ENCODE peak calls at places on chromosomes 13 and 19, in six cellular contexts. L, B, Z, V, H and F are unnamed samples. For H3K4me1, the result is how much of the 10 kb centered on the place peaks cover.

GRCh38 chr13:35988648-35989081 is 142.5 kb downstream of the DCLK1 start:
- DNase-seq in Z (no peak), V (no peak), B (no peak), H (no peak), L (no peak), F (no peak)

GRCh38 chr19:1107655-1108261 is 4.0 kb downstream of the GPX4 start:
- DNase-seq in H (no peak), L (no peak), V (no peak), B (no peak), Z (no peak), F (no peak)

GRCh38 chr19:18167975-18168645 is 5.5 kb upstream of the IFI30 start:
- DNase-seq in V (peak), Z (no peak), H (peak), L (no peak), B (no peak), F (peak)

GRCh38 chr13:72506706-72507105 is 220.7 kb downstream of the MZT1 start:
- DNase-seq in B (no peak), V (no peak), Z (no peak), H (no peak), L (no peak), F (no peak)

GRCh38 chr19:32186542-32187330 is 158.7 kb upstream of the ZNF507 start:
- DNase-seq in Z (no peak), L (no peak), H (no peak), V (no peak), B (no peak), F (no peak)

GRCh38 chr13:33543631-33544030 is 258.1 kb upstream of the STARD13 start:
- DNase-seq in B (no peak), L (no peak), Z (no peak), V (no peak), H (no peak), F (no peak)

GRCh38 chr19:43476606-43477005 is 11.2 kb upstream of the LYPD3 start:
- DNase-seq in B (no peak), L (no peak), V (no peak), H (no peak), Z (no peak), F (no peak)

GRCh38 chr19:51111606-51112005 is 3.4 kb upstream of the CTU1 start:
- DNase-seq in V (peak), Z (no peak), L (peak), H (no peak), B (no peak), F (no peak)

GRCh38 chr13:73337511-73337910 is 278.7 kb downstream of the KLF5 start:
- DNase-seq in V (no peak), Z (no peak), L (no peak), B (no peak), H (no peak), F (no peak)

GRCh38 chr13:60759499-60759898 is 362.5 kb downstream of the TDRD3 start:
- DNase-seq in H (no peak), V (no peak), Z (no peak), L (peak), B (no peak), F (no peak)

GRCh38 chr19:35913589-35913988 is 5.5 kb upstream of the TYROBP start:
- DNase-seq in H (no peak), L (no peak), Z (no peak), V (no peak), B (no peak), F (no peak)

GRCh38 chr19:35911790-35912189 is 3.7 kb upstream of the TYROBP start:
- DNase-seq in B (no peak), Z (no peak), V (no peak), H (no peak), L (peak), F (no peak)

GRCh38 chr19:35909684-35910035 is 1.6 kb upstream of the TYROBP start:
- DNase-seq in V (no peak), Z (no peak), L (no peak), H (no peak), B (no peak), F (no peak)

GRCh38 chr19:35908977-35909683 is 1.0 kb upstream of the TYROBP start:
- DNase-seq in B (peak), Z (no peak), L (no peak), H (peak), V (no peak), F (peak)

DNA sequence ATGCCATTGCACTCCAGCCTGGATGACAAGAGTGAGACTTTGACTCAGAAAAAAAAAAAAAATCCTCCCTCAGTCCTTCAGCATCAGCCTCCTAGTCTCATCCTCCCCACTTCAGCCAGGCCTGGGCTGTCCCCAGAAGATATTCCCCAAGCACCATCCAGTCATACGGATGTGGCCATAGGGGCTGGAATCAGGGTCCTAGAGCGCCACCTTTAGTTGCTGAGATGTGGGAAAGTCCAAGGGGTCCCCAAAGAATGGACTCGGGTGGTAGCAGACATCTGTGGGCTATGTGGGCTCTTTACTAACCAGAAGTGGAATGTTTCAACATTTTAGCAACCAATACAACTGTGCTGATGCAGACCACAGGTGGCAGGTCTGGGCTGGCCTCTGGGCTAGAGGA is 3.1 kb upstream of the TYROBP start:
- DNase-seq in B (no peak), V (no peak), H (no peak), Z (no peak), L (no peak), F (no peak)
- TF ChIP-seq POLR2A in B (no peak), V (no peak), H (no peak), Z (no peak), L (no peak), F (no peak)

GRCh38 chr19:15318241-15318691 is 14.1 kb downstream of the BRD4 start:
- DNase-seq in H (no peak), B (no peak), L (no peak), Z (no peak), V (no peak), F (no peak)
- H3K4me1 ChIP-seq in H (half or more), B (half or more), L (half or more), Z (under half), V (under half), F (half or more)

DNA sequence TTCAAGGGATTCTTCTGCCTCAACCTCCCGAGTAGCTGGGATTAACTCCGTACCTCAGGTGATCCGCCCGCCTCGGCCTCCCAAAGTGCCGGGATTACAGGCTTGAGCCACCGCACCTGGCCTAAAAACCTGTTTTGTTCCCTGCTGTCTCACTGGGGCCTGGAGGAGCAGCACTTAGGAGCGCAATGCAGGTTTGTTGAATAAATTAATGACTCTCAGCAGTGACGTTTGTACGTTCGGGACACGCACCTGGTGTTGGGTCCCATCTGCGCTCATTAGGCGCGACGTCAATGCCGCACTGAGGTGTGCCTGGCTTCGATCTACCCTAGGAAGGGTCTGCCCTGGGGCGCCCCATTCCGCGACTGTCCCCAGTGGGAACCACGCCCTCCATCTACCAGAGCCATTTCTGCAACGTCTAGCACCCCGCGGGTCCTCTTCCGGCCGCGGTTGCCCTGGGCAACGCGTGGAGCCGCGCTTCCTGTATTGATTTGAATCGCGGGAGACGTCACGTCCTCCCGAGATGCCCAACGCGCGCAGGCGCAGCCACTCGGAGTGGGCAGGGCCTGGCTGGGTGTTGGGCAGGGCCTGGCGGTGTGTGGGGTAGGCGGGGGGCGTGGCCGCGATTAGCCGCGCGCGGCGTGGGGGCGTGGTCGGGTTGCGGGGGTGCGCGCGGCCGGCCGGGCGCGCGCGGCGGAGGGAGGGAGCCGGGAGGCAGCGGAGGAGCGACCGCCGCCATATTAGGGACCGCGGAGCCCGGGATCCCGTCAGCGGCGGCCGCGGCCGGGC is at the start of gene FZR1:
- DNase-seq in H (peak), Z (peak), B (peak), L (peak), V (peak), F (peak)
- TF ChIP-seq POLR2A in H (peak), Z (peak), B (peak), L (peak), V (peak), F (peak)

GRCh38 chr19:44690131-44690440 is 8.9 kb upstream of the CEACAM16 start:
- DNase-seq in H (no peak), L (no peak), V (no peak), B (no peak), Z (no peak), F (no peak)
- H3K4me1 ChIP-seq in H (under half), L (half or more), V (under half), B (under half), Z (under half), F (under half)

GRCh38 chr19:13102416-13102665 is 317 bp downstream of the LYL1 start:
- DNase-seq in V (no peak), H (no peak), L (no peak), B (no peak), Z (no peak), F (no peak)

GRCh38 chr19:13101590-13102415 is 855 bp downstream of the LYL1 start:
- DNase-seq in Z (no peak), V (no peak), H (no peak), L (no peak), B (no peak), F (no peak)

GRCh38 chr19:13103961-13104847 is 1.5 kb upstream of the LYL1 start:
- DNase-seq in V (peak), B (no peak), H (peak), L (no peak), Z (peak), F (no peak)

GRCh38 chr19:13103585-13103923 is 896 bp upstream of the LYL1 start:
- DNase-seq in B (no peak), H (no peak), L (no peak), Z (no peak), V (no peak), F (no peak)

GRCh38 chr19:13102666-13103584 is at the start of gene LYL1:
- DNase-seq in V (peak), L (peak), H (peak), Z (peak), B (peak), F (peak)
- TF ChIP-seq POLR2A in V (peak), L (no peak), H (peak), Z (peak), B (peak), F (no peak)

DNA sequence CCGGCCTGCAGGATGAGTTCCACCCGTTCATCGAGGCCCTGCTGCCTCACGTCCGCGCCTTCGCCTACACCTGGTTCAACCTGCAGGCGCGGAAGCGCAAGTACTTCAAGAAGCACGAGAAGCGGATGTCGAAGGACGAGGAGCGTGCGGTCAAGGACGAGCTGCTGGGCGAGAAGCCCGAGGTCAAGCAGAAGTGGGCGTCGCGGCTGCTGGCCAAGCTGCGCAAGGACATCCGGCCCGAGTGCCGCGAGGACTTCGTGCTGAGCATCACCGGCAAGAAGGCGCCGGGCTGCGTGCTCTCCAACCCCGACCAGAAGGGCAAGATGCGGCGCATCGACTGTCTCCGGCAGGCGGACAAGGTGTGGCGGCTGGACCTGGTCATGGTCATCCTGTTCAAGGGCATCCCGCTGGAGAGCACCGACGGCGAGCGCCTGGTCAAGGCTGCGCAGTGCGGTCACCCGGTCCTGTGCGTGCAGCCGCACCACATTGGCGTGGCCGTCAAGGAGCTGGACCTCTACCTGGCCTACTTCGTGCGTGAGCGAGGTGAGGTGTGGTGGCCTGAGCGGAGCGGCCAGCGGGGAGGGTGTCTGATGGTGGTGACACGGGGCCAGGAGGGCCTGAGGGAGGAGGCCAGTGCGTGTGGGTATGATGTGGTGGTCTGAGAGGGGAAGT is 15.5 kb downstream of the NFIC start:
- DNase-seq in L (no peak), V (no peak), B (no peak), Z (no peak), H (no peak), F (no peak)
- H3K4me1 ChIP-seq in L (under half), V (under half), B (under half), Z (under half), H (half or more), F (half or more)